ENCODE peak calls at places on chromosome 11, in four cellular contexts. One of them, this sample, is unnamed.

GRCh38 chr11:61694971-61695706 is 14.9 kb downstream of the DAGLA start:
- DNase-seq in BJ: no peak
- DNase-seq in MCF 10A: no peak
- DNase-seq in astrocyte of the cerebellum: no peak
- DNase-seq in this sample: no peak

GRCh38 chr11:26017322-26017860 is 314.5 kb upstream of the ANO3 start:
- DNase-seq in BJ: no peak
- DNase-seq in MCF 10A: no peak
- DNase-seq in astrocyte of the cerebellum: no peak
- DNase-seq in this sample: no peak

GRCh38 chr11:12859872-12860657 is 149.1 kb upstream of the RASSF10 start:
- DNase-seq in BJ: no peak
- DNase-seq in MCF 10A: no peak
- DNase-seq in astrocyte of the cerebellum: no peak
- DNase-seq in this sample: no peak

GRCh38 chr11:100635194-100635593 is 51.9 kb upstream of the ARHGAP42 start:
- DNase-seq in BJ: no peak
- DNase-seq in MCF 10A: no peak
- DNase-seq in astrocyte of the cerebellum: no peak
- DNase-seq in this sample: no peak

GRCh38 chr11:119726585-119727522 is 2.1 kb downstream of the NECTIN1 start:
- DNase-seq in BJ: no peak
- DNase-seq in MCF 10A: no peak
- DNase-seq in astrocyte of the cerebellum: no peak
- DNase-seq in this sample: no peak

GRCh38 chr11:61960532-61960931 is 6.9 kb downstream of the FTH1 start:
- DNase-seq in BJ: no peak
- DNase-seq in MCF 10A: no peak
- DNase-seq in astrocyte of the cerebellum: no peak
- DNase-seq in this sample: no peak

GRCh38 chr11:93921695-93922468 is 71.5 kb upstream of the VSTM5 start:
- DNase-seq in BJ: no peak
- DNase-seq in MCF 10A: peak
- DNase-seq in astrocyte of the cerebellum: peak
- DNase-seq in this sample: peak

GRCh38 chr11:96899971-96900370 is 510.2 kb downstream of the JRKL start:
- DNase-seq in BJ: no peak
- DNase-seq in MCF 10A: no peak
- DNase-seq in astrocyte of the cerebellum: no peak
- DNase-seq in this sample: no peak

GRCh38 chr11:20025331-20025840 is 134.9 kb downstream of the DBX1 start:
- DNase-seq in BJ: no peak
- DNase-seq in MCF 10A: no peak
- DNase-seq in astrocyte of the cerebellum: no peak
- DNase-seq in this sample: no peak

GRCh38 chr11:90476442-90477007 is 253.7 kb upstream of the CHORDC1 start:
- DNase-seq in BJ: no peak
- DNase-seq in MCF 10A: peak
- DNase-seq in astrocyte of the cerebellum: peak
- DNase-seq in this sample: no peak

GRCh38 chr11:73287400-73288101 is 15.4 kb downstream of the P2RY6 start:
- DNase-seq in BJ: no peak
- DNase-seq in MCF 10A: no peak
- DNase-seq in astrocyte of the cerebellum: no peak
- DNase-seq in this sample: no peak

GRCh38 chr11:76638267-76639197 is 32.0 kb downstream of the LRRC32 start:
- DNase-seq in BJ: no peak
- DNase-seq in MCF 10A: no peak
- DNase-seq in astrocyte of the cerebellum: no peak
- DNase-seq in this sample: no peak

GRCh38 chr11:44624761-44625221 is 59.3 kb downstream of the CD82 start:
- DNase-seq in BJ: no peak
- DNase-seq in MCF 10A: no peak
- DNase-seq in astrocyte of the cerebellum: no peak
- DNase-seq in this sample: no peak

GRCh38 chr11:64499261-64500004 is 91.6 kb upstream of the SLC22A12 start:
- DNase-seq in BJ: no peak
- DNase-seq in MCF 10A: no peak
- DNase-seq in astrocyte of the cerebellum: no peak
- DNase-seq in this sample: no peak

GRCh38 chr11:108871152-108871551 is 206.3 kb downstream of the DDX10 start:
- DNase-seq in BJ: no peak
- DNase-seq in MCF 10A: peak
- DNase-seq in astrocyte of the cerebellum: no peak
- DNase-seq in this sample: peak

GRCh38 chr11:111499483-111499882 is 12.7 kb downstream of the BTG4 start:
- DNase-seq in BJ: no peak
- DNase-seq in MCF 10A: no peak
- DNase-seq in astrocyte of the cerebellum: no peak
- DNase-seq in this sample: no peak

GRCh38 chr11:115321602-115322289 is 182.5 kb downstream of the CADM1 start:
- DNase-seq in BJ: no peak
- DNase-seq in MCF 10A: no peak
- DNase-seq in astrocyte of the cerebellum: peak
- DNase-seq in this sample: no peak

GRCh38 chr11:125770583-125770982 is 8.0 kb downstream of the PATE2 start:
- DNase-seq in BJ: no peak
- DNase-seq in MCF 10A: no peak
- DNase-seq in astrocyte of the cerebellum: no peak
- DNase-seq in this sample: no peak
- TF ChIP-seq CTCF in BJ: no peak
- TF ChIP-seq CTCF in MCF 10A: no peak
- TF ChIP-seq CTCF in astrocyte of the cerebellum: no peak
- TF ChIP-seq CTCF in this sample: no peak

DNA sequence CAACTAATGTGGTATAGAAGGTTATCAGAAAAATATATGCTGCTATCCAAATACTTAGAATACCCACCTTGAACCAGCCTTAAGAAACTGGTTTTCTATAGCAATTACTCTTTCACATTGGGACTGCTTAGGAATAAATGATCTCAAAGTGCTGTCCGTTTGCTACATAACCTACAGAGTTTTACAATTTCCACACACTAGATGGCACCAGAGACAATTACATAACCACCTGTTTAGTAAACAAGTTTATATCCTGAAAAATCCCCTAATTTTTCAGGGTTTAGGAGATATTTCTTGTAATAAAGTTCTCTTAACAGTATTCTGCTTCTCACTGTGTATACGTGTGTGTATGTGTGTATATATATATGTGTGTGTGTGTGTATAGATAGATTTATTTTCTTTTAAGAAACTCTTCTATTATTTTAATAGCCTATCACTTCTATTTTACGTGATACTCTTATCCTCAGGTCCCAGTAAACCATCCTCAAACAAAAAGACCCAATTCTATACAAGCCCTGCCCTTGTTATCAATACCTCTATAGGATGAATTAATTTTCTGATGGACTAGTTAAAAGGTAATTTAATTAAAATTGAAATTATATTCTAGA is 6.7 kb upstream of the OR5I1 start:
- DNase-seq in BJ: no peak
- DNase-seq in MCF 10A: peak
- DNase-seq in astrocyte of the cerebellum: no peak
- DNase-seq in this sample: no peak
- TF ChIP-seq CTCF in BJ: peak
- TF ChIP-seq CTCF in MCF 10A: peak
- TF ChIP-seq CTCF in astrocyte of the cerebellum: no peak
- TF ChIP-seq CTCF in this sample: peak

GRCh38 chr11:69926376-69927050 is 107.3 kb upstream of the FGF3 start:
- DNase-seq in BJ: no peak
- DNase-seq in MCF 10A: no peak
- DNase-seq in astrocyte of the cerebellum: no peak
- DNase-seq in this sample: no peak
- TF ChIP-seq CTCF in BJ: no peak
- TF ChIP-seq CTCF in MCF 10A: no peak
- TF ChIP-seq CTCF in astrocyte of the cerebellum: no peak
- TF ChIP-seq CTCF in this sample: no peak

DNA sequence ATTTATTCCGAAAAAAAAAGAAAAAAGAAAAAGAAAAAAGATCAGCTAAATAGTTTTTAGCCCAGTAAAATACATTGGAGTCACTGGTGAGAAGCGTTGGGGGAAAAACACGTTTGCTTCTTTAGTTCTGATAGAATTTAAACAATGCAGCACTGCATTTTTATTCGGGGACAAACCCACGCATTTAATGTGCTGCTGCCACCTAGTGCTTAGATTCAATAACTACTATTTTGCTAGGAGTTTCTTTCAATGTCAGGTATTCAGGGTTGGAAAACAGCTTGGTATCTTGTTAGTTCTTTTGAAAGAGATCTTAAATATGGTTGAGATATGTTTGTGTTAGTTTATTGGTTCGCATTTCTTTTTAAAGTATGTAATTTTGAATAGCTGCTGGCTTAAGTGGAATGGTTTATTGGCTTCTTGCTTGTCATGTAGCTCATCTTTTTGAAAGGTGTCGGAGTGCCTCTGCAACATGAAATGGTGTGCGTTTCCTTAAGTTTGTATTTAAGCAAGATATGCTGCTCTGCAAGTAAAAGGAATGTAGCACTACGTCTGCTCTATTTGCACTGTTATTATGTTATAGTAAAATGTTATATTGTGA is 41.9 kb downstream of the SVIP start:
- DNase-seq in BJ: peak
- DNase-seq in MCF 10A: peak
- DNase-seq in astrocyte of the cerebellum: peak
- DNase-seq in this sample: no peak
- TF ChIP-seq CTCF in BJ: peak
- TF ChIP-seq CTCF in MCF 10A: peak
- TF ChIP-seq CTCF in astrocyte of the cerebellum: peak
- TF ChIP-seq CTCF in this sample: peak

This sample was measured in AG09319.